ENCODE peak calls at places on chromosomes 4 and X, in seven cellular contexts. E is HS-5, W is AG04450, B is BJ, M is psoas muscle, Q is fibroblast of villous mesenchyme, Y is NCI-H2081. S is an unnamed sample.

GRCh38 chr4:169058312-169058711 is 48.3 kb upstream of the CBR4 start:
- DNase-seq in Q (no peak), Y (no peak), M (peak), W (no peak), B (no peak), E (no peak), S (no peak)

GRCh38 chrX:10048076-10048475 is 80.9 kb downstream of the CLDN34 start:
- DNase-seq in M (no peak), Q (no peak), W (no peak), Y (no peak), B (no peak), E (no peak), S (no peak)

GRCh38 chr4:1531683-1532548 is 125.7 kb upstream of the NKX1-1 start:
- DNase-seq in B (no peak), Q (no peak), E (no peak), W (no peak), M (peak), Y (no peak), S (no peak)

GRCh38 chr4:181677621-181678020 is 565.6 kb upstream of the TENM3 start:
- DNase-seq in E (no peak), Y (no peak), Q (no peak), B (no peak), W (no peak), M (no peak), S (no peak)

GRCh38 chr4:53688186-53688790 is 97.0 kb upstream of the LNX1 start:
- DNase-seq in W (peak), Q (peak), Y (no peak), B (peak), E (peak), M (no peak), S (peak)

GRCh38 chrX:3191186-3191585 is 149.9 kb downstream of the ARSF start:
- DNase-seq in B (peak), Q (no peak), M (no peak), Y (no peak), W (no peak), E (no peak), S (no peak)

GRCh38 chr4:122798101-122798500 is 28.5 kb upstream of the FGF2 start:
- DNase-seq in Y (no peak), M (no peak), E (peak), Q (peak), W (peak), B (peak), S (peak)

GRCh38 chrX:80246273-80246672 is 174.0 kb upstream of the TENT5D start:
- DNase-seq in Y (no peak), Q (no peak), E (no peak), M (no peak), B (no peak), W (no peak), S (no peak)